ENCODE peak calls at places on chromosome 22, in four cellular contexts. D is sigmoid colon, J is fibroblast of lung, N is neural progenitor cell. U is an unnamed sample.

GRCh38 chr22:37769056-37769455 is 38.7 kb upstream of the GCAT start:
- DNase-seq in N (no peak), J (no peak), D (no peak), U (no peak)

GRCh38 chr22:38751422-38752346 is 4.1 kb downstream of the SUN2 start:
- DNase-seq in J (no peak), N (no peak), D (no peak), U (no peak)

GRCh38 chr22:42743501-42743991 is 22.9 kb upstream of the A4GALT start:
- DNase-seq in J (peak; percentile 92), D (peak; percentile 95), N (peak; percentile 76), U (no peak)

GRCh38 chr22:45318168-45318557 is 8.4 kb downstream of the FAM118A start:
- DNase-seq in D (peak; percentile 94), N (peak; percentile 75), J (peak; percentile 93), U (no peak)

GRCh38 chr22:39360242-39360641 is 10.5 kb downstream of the SYNGR1 start:
- DNase-seq in D (no peak), J (no peak), N (no peak), U (no peak)

GRCh38 chr22:39721456-39722325 is 151.1 kb downstream of the CACNA1I start:
- DNase-seq in J (no peak), D (no peak), N (no peak), U (no peak)

GRCh38 chr22:35608088-35608487 is 9.0 kb downstream of the MB start:
- DNase-seq in N (no peak), J (no peak), D (no peak), U (no peak)

GRCh38 chr22:44305455-44305854 is 7.3 kb downstream of the SHISAL1 start:
- DNase-seq in J (no peak), D (no peak), N (no peak), U (no peak)

GRCh38 chr22:23067691-23068090 is 2.6 kb upstream of the GNAZ start:
- DNase-seq in J (no peak), D (no peak), N (no peak), U (no peak)

GRCh38 chr22:46061431-46062231 is 84.7 kb upstream of the WNT7B start:
- DNase-seq in D (peak; percentile 60), N (peak; percentile 84), J (no peak), U (no peak)

GRCh38 chr22:37806409-37807338 is 1.1 kb upstream of the GCAT start:
- DNase-seq in J (peak; percentile 51), N (peak; percentile 49), D (peak; percentile 75), U (no peak)

GRCh38 chr22:43820671-43821305 is 8.7 kb upstream of the EFCAB6 start:
- DNase-seq in D (no peak), J (no peak), N (no peak), U (no peak)

GRCh38 chr22:37566903-37567798 is 6.9 kb downstream of the CDC42EP1 start:
- DNase-seq in D (peak; percentile 88), N (peak; percentile 88), J (peak; percentile 57), U (peak; percentile 79)

GRCh38 chr22:42432818-42433217 is 615 bp upstream of the NFAM1 start:
- DNase-seq in D (no peak), J (no peak), N (peak; percentile 55), U (no peak)

GRCh38 chr22:24091551-24092420 is 80.7 kb downstream of the CABIN1 start:
- DNase-seq in D (peak; percentile 61), N (no peak), J (no peak), U (peak; percentile 15)

GRCh38 chr22:21728270-21728669 is 7.3 kb downstream of the YPEL1 start:
- DNase-seq in N (no peak), D (no peak), J (no peak), U (no peak)

GRCh38 chr22:32622004-32622761 is 147.6 kb downstream of the FBXO7 start:
- DNase-seq in J (peak; percentile 99), D (peak; percentile 89), N (peak; percentile 95), U (no peak)

GRCh38 chr22:42357634-42358296 is 74.4 kb downstream of the NFAM1 start:
- DNase-seq in N (no peak), D (peak; percentile 78), J (no peak), U (no peak)

GRCh38 chr22:49627217-49628181 is 200.2 kb downstream of the BRD1 start:
- DNase-seq in D (no peak), J (no peak), N (peak; percentile 70), U (no peak)

GRCh38 chr22:19806213-19807160 is 45.9 kb downstream of the TBX1 start:
- DNase-seq in N (no peak), J (peak; percentile 19), D (peak; percentile 70), U (peak; percentile 80)

GRCh38 chr22:40482391-40482790 is 112.0 kb downstream of the SGSM3 start:
- DNase-seq in J (no peak), N (no peak), D (no peak), U (no peak)

GRCh38 chr22:37161442-37161841 is 11.7 kb upstream of the IL2RB start:
- DNase-seq in N (no peak), J (no peak), D (no peak), U (no peak)

GRCh38 chr22:25545117-25545516 is 19.4 kb upstream of the GRK3 start:
- DNase-seq in D (no peak), N (no peak), J (no peak), U (no peak)

GRCh38 chr22:50002791-50003190 is 9.8 kb downstream of the IL17REL start:
- DNase-seq in N (no peak), D (no peak), J (no peak), U (no peak)

GRCh38 chr22:33561149-33561807 is 359.0 kb downstream of the LARGE1 start:
- DNase-seq in J (no peak), D (no peak), N (no peak), U (no peak)

GRCh38 chr22:50612715-50613221 is 12.2 kb downstream of the MAPK8IP2 start:
- DNase-seq in D (no peak), N (peak; percentile 52), J (no peak), U (peak; percentile 47)

GRCh38 chr22:40200795-40201194 is 23.1 kb downstream of the TNRC6B start:
- DNase-seq in J (no peak), N (no peak), D (no peak), U (no peak)

GRCh38 chr22:49717322-49717919 is 110.3 kb downstream of the BRD1 start:
- DNase-seq in N (peak; percentile 48), D (no peak), J (no peak), U (no peak)

GRCh38 chr22:21764038-21764804 is 28.6 kb upstream of the YPEL1 start:
- DNase-seq in N (no peak), J (no peak), D (no peak), U (no peak)

GRCh38 chr22:40114411-40114810 is 63.3 kb upstream of the TNRC6B start:
- DNase-seq in D (no peak), J (no peak), N (no peak), U (no peak)

GRCh38 chr22:30023099-30023498 is 57.2 kb upstream of the HORMAD2 start:
- DNase-seq in D (no peak), J (no peak), N (no peak), U (no peak)

GRCh38 chr22:30021338-30021737 is 58.9 kb upstream of the HORMAD2 start:
- DNase-seq in J (no peak), N (no peak), D (no peak), U (no peak)

GRCh38 chr22:30017824-30018223 is 62.4 kb upstream of the HORMAD2 start:
- DNase-seq in J (no peak), D (no peak), N (no peak), U (no peak)

GRCh38 chr22:30021881-30022619 is 58.2 kb upstream of the HORMAD2 start:
- DNase-seq in D (no peak), N (no peak), J (no peak), U (no peak)

DNA sequence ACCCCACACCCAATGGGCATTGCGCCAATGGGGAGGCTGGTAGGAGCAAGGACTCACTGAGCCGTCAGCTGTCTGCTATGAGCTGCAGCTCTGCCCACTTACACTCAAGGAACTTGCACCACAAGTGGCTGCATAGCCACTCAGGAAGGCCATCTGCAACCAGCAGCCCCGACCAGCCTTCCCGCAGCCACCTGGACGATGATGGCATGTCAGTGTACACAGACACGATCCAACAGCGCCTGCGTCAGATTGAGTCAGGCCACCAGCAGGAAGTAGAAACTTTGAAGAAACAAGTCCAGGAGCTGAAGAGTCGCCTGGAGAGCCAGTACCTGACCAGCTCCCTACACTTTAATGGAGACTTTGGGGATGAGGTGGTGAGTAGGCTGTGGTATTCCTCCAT is 59.8 kb upstream of the HORMAD2 start:
- DNase-seq in J (no peak), D (no peak), N (no peak), U (no peak)
- H3K36me3 ChIP-seq in J (peaks cover 18% of the 10 kb centered on the region), D (peaks cover 59% of the 10 kb centered on the region), N (no peaks in the 10 kb centered on the region), U (peaks cover 91% of the 10 kb centered on the region)

DNA sequence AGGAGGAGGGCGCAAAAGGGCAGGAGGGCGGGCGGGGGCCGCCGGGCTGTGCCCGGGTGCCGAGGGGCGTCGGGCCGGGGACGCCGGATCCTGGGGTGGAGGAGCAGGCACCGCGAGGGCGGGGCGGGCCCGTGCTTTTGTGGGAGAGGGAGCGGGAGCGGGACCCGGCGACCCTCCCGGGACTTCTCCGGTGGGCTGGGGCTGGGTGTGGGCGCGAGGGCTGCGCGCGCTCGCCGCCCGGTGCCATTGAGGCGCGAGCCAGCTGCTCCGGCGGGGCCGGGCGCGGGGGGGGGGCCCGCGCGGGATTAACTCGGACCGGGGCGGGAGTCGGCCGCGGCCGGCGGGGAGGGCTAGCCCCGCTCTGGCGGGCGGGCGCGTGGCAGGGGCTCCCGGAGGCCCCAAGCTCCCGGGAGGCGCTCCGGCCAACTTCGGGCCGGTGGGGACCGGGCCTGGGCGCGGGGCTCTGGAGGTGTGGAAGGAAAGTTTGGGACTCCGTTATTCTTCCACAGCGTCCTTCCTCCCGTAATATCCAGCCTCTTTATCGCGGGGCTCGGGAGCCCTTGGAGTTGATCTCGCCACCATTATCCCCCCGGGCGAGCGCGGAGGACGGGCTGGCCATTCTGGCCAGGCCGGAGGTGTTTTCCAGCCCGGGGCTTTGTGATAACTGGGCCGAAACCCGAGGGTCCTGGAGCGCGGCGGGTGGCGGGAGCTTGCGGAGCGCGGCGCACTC is 941 bp downstream of the CECR2 start:
- DNase-seq in D (no peak), N (peak; percentile 76), J (peak; percentile 11), U (peak; percentile 18)
- H3K27ac ChIP-seq in D (peak overlapping the region; percentile 64), N (peak overlapping the region; percentile 96), J (no peak overlapping the region), U (no peak overlapping the region)

GRCh38 chr22:26779108-26779507 is 121.7 kb downstream of the MIAT start:
- DNase-seq in D (no peak), N (no peak), J (no peak), U (no peak)
- TF ChIP-seq CTCF in D (no peak), N (no peak), J (no peak), U (no peak)

DNA sequence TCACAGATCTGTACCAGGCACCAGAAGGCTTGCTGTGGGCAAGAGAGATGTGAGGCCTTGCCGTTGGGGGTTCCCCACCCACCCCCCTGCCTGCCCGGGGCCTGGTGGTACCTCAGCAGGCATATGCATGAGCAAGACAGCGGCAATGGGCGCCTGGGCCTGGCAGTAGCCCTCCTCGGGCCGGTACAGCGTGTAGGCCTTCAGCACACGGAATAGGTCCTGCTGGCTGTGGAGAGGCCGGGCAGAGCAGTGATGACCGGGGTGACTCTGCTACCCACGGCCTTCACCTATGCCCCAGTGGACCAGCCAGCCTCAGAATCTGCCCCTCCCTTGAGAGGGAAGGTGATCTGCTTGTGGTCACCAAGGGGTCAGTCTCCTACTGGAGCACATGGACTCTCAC is 5.5 kb upstream of the CASTOR1 start:
- DNase-seq in N (no peak), J (no peak), D (no peak), U (no peak)
- H3K36me3 ChIP-seq in N (no peaks in the 10 kb centered on the region), J (peaks cover 18% of the 10 kb centered on the region), D (peaks cover 23% of the 10 kb centered on the region), U (peaks cover 36% of the 10 kb centered on the region)